ENCODE peak calls at places on chromosomes 5 and 9, in four cellular contexts. H is neural progenitor cell; P is CD4-positive, alpha-beta T cell; D is HFF-Myc. I is an unnamed sample.

GRCh38 chr9:109417054-109417453 is 81.1 kb downstream of the PTPN3 start:
- DNase-seq in H (no peak), P (no peak), D (no peak), I (no peak)

GRCh38 chr5:612498-613424 is 621 bp downstream of the CEP72 start:
- DNase-seq in H (peak; percentile 52), P (no peak), D (no peak), I (no peak)

GRCh38 chr5:75052461-75053285 is at the start of gene GCNT4:
- DNase-seq in H (peak; percentile 79), P (peak; percentile 34), D (no peak), I (no peak)

GRCh38 chr5:103582364-103582763 is 19.8 kb upstream of the NUDT12 start:
- DNase-seq in H (peak; percentile 72), P (no peak), D (peak; percentile 21), I (no peak)

GRCh38 chr9:95516736-95517558 is at the start of gene PTCH1:
- DNase-seq in H (peak; percentile 91), P (no peak), D (no peak), I (no peak)

GRCh38 chr9:69157751-69158466 is 16.2 kb upstream of the TJP2 start:
- DNase-seq in H (no peak), P (no peak), D (no peak), I (no peak)

GRCh38 chr5:96780626-96781025 is 27.1 kb downstream of the ERAP1 start:
- DNase-seq in H (no peak), P (no peak), D (no peak), I (no peak)

GRCh38 chr9:31185831-31186230 is 1198.6 kb upstream of the ACO1 start:
- DNase-seq in H (no peak), P (no peak), D (no peak), I (no peak)

GRCh38 chr9:12666813-12667212 is 26.4 kb upstream of the TYRP1 start:
- DNase-seq in H (peak; percentile 8), P (no peak), D (no peak), I (no peak)

GRCh38 chr5:170211575-170212334 is 21.0 kb upstream of the C5orf58 start:
- DNase-seq in H (no peak), P (no peak), D (no peak), I (no peak)

GRCh38 chr5:173726848-173727557 is 110.6 kb upstream of the BOD1 start:
- DNase-seq in H (no peak), P (no peak), D (no peak), I (no peak)

DNA sequence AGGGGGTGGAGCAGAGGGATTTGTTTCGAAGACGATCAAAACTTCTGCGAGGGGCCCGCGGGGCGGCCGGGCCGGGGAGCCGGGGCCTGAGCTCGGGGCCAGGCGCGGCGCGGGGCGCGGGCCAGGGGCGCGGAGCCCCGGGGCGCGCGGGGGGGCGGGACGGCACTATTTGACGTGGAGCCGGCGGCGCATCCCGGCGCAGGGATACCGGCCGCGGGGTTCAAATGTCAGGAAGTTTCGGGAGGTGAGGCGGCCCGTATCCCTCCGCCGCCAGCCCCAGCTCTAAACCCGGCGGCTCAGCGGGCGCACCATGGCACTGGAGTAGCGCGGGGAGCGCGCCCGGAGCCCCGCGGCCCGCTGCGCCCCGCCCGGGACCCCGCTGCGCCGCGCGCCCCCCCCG is at the start of gene LMX1B:
- DNase-seq in H (peak; percentile 88), P (no peak), D (no peak), I (no peak)
- TF ChIP-seq CTCF in H (no peak), P (no peak), D (no peak), I (no peak)

GRCh38 chr9:71812385-71812784 is 44.1 kb upstream of the CEMIP2 start:
- DNase-seq in H (peak; percentile 11), P (no peak), D (no peak), I (no peak)
- TF ChIP-seq CTCF in H (no peak), P (no peak), D (no peak), I (no peak)

GRCh38 chr5:72557147-72557501 is 49.9 kb upstream of the ZNF366 start:
- DNase-seq in H (no peak), P (no peak), D (no peak), I (no peak)

GRCh38 chr5:72554897-72555296 is 47.7 kb upstream of the ZNF366 start:
- DNase-seq in H (no peak), P (no peak), D (no peak), I (no peak)

GRCh38 chr5:72556351-72557146 is 49.3 kb upstream of the ZNF366 start:
- DNase-seq in H (peak; percentile 89), P (peak; percentile 0), D (peak; percentile 61), I (no peak)

GRCh38 chr5:72557576-72558336 is 50.5 kb upstream of the ZNF366 start:
- DNase-seq in H (no peak), P (no peak), D (no peak), I (no peak)

GRCh38 chr5:72555871-72556270 is 48.7 kb upstream of the ZNF366 start:
- DNase-seq in H (peak; percentile 38), P (no peak), D (no peak), I (no peak)
- TF ChIP-seq CTCF in H (no peak), P (no peak), D (no peak), I (no peak)

GRCh38 chr9:78694950-78695349 is 398.0 kb downstream of the PSAT1 start:
- DNase-seq in H (no peak), P (no peak), D (no peak), I (no peak)

GRCh38 chr9:78692871-78693270 is 395.9 kb downstream of the PSAT1 start:
- DNase-seq in H (no peak), P (no peak), D (no peak), I (no peak)

GRCh38 chr9:78695521-78695920 is 398.6 kb downstream of the PSAT1 start:
- DNase-seq in H (no peak), P (no peak), D (no peak), I (no peak)

DNA sequence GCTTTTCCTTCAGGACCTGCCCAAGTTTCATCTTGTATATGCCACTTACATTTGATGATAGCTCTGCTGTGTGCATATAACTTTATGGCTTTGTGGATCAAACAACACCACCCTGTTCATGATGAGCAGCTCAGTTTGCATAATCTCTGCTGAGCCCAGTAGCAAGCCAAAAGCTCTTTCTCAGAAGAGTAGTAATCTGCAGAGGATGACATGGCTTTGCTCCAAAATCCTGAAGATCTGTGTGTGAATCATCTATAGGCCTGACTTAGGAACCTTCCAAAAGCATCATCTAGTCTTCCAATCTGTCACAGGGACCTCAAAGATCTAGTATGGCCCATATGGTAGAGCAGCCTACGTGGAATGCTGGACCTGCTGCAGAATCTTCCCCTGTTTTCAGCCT is 394.6 kb downstream of the PSAT1 start:
- DNase-seq in H (no peak), P (no peak), D (no peak), I (no peak)
- TF ChIP-seq CTCF in H (no peak), P (no peak), D (no peak), I (no peak)

GRCh38 chr9:89428901-89429890 is 68.7 kb downstream of the SEMA4D start:
- DNase-seq in H (peak; percentile 46), P (peak; percentile 52), D (no peak), I (no peak)
- TF ChIP-seq CTCF in H (peak; percentile 57), P (peak; percentile 58), D (peak; percentile 42), I (no peak)

GRCh38 chr9:549425-549997 is 292.0 kb upstream of the DMRT1 start:
- DNase-seq in H (no peak), P (no peak), D (no peak), I (no peak)
- TF ChIP-seq CTCF in H (no peak), P (no peak), D (no peak), I (no peak)

GRCh38 chr9:119487118-119487827 is 118.0 kb upstream of the BRINP1 start:
- DNase-seq in H (no peak), P (no peak), D (no peak), I (no peak)
- TF ChIP-seq CTCF in H (peak; percentile 37), P (no peak), D (no peak), I (no peak)